ENCODE peak calls at places on chromosomes 1 and 21, in four cellular contexts. K is hepatocyte; V is naive thymus-derived CD4-positive, alpha-beta T cell; X is GM23338. D is an unnamed sample. For H3K27me3, the result is how much of the 10 kb centered on the place peaks cover.

GRCh38 chr1:111618953-111619634 is 495 bp upstream of the RAP1A start:
- DNase-seq in K (no peak), V (no peak), X (peak), D (peak)

GRCh38 chr1:180617769-180618168 is 14.1 kb upstream of the XPR1 start:
- DNase-seq in K (no peak), V (no peak), X (no peak), D (no peak)

GRCh38 chr1:115288799-115289198 is 49.2 kb downstream of the NGF start:
- DNase-seq in K (no peak), V (no peak), X (no peak), D (no peak)

GRCh38 chr1:78289606-78290005 is 201.2 kb upstream of the PTGFR start:
- DNase-seq in K (no peak), V (no peak), X (no peak), D (no peak)

GRCh38 chr1:162081316-162081715 is 11.8 kb downstream of the NOS1AP start:
- DNase-seq in K (no peak), V (no peak), X (no peak), D (no peak)

GRCh38 chr1:5973771-5974170 is 18.5 kb downstream of the NPHP4 start:
- DNase-seq in K (no peak), V (no peak), X (no peak), D (no peak)

GRCh38 chr1:98975113-98975512 is 29.5 kb downstream of the PLPPR5 start:
- DNase-seq in K (no peak), V (no peak), X (no peak), D (no peak)

GRCh38 chr1:64396817-64397216 is 73.1 kb upstream of the CACHD1 start:
- DNase-seq in K (no peak), V (no peak), X (peak), D (no peak)

GRCh38 chr21:44970766-44971671 is 31.2 kb downstream of the SLX9 start:
- DNase-seq in K (no peak), V (no peak), X (no peak), D (no peak)

GRCh38 chr1:85109475-85109874 is 61.2 kb upstream of the MCOLN3 start:
- DNase-seq in K (peak), V (peak), X (peak), D (peak)

GRCh38 chr1:40450491-40451237 is 388 bp downstream of the ZFP69B start:
- DNase-seq in K (peak), V (peak), X (peak), D (peak)

GRCh38 chr1:21334214-21335087 is 44.2 kb upstream of the ECE1 start:
- DNase-seq in K (peak), V (peak), X (peak), D (peak)

GRCh38 chr1:175744833-175745232 is 1.4 kb upstream of the TNR start:
- DNase-seq in K (no peak), V (no peak), X (no peak), D (no peak)

GRCh38 chr1:31295874-31296485 is 608 bp downstream of the SNRNP40 start:
- DNase-seq in K (no peak), V (no peak), X (no peak), D (no peak)

GRCh38 chr1:151547119-151547899 is 7.2 kb downstream of the TUFT1 start:
- DNase-seq in K (peak), V (no peak), X (peak), D (peak)

GRCh38 chr1:201399352-201400126 is 415 bp upstream of the LAD1 start:
- DNase-seq in K (peak), V (no peak), X (peak), D (no peak)

GRCh38 chr1:186532481-186532880 is 71.6 kb upstream of the PDC start:
- DNase-seq in K (no peak), V (no peak), X (no peak), D (no peak)

GRCh38 chr21:41778974-41779600 is 12.2 kb upstream of the RIPK4 start:
- DNase-seq in K (no peak), V (no peak), X (peak), D (no peak)

GRCh38 chr1:153403421-153404085 is 12.7 kb upstream of the S100A8 start:
- DNase-seq in K (no peak), V (no peak), X (no peak), D (no peak)

GRCh38 chr1:205714190-205714905 is 34.0 kb upstream of the SLC45A3 start:
- DNase-seq in K (no peak), V (no peak), X (no peak), D (no peak)

GRCh38 chr1:43619314-43619790 is 30.6 kb upstream of the KDM4A start:
- DNase-seq in K (no peak), V (no peak), X (no peak), D (no peak)

GRCh38 chr1:53661496-53661895 is 77.5 kb downstream of the GLIS1 start:
- DNase-seq in K (no peak), V (no peak), X (no peak), D (no peak)

GRCh38 chr1:91201174-91201573 is 179.3 kb upstream of the ZNF644 start:
- DNase-seq in K (peak), V (no peak), X (no peak), D (no peak)

GRCh38 chr1:27021347-27022031 is 8.8 kb upstream of the TENT5B start:
- DNase-seq in K (no peak), V (no peak), X (no peak), D (no peak)

GRCh38 chr1:209389258-209389657 is 194.3 kb upstream of the CAMK1G start:
- DNase-seq in K (no peak), V (no peak), X (no peak), D (no peak)

GRCh38 chr1:230359992-230360391 is 66.1 kb downstream of the PGBD5 start:
- DNase-seq in K (peak), V (no peak), X (no peak), D (no peak)

GRCh38 chr1:47931395-47931794 is 65.8 kb downstream of the TRABD2B start:
- DNase-seq in K (no peak), V (no peak), X (peak), D (no peak)

GRCh38 chr1:84505167-84506001 is 802 bp upstream of the SPATA1 start:
- DNase-seq in K (peak), V (no peak), X (peak), D (no peak)

GRCh38 chr1:76864383-76864782 is 2.9 kb upstream of the ST6GALNAC5 start:
- DNase-seq in K (no peak), V (no peak), X (peak), D (no peak)

GRCh38 chr1:18069903-18070302 is 37.7 kb upstream of the IGSF21 start:
- DNase-seq in K (no peak), V (peak), X (no peak), D (no peak)

GRCh38 chr1:14679027-14679688 is 80.7 kb downstream of the KAZN start:
- DNase-seq in K (no peak), V (no peak), X (no peak), D (no peak)

GRCh38 chr1:14677291-14677690 is 78.8 kb downstream of the KAZN start:
- DNase-seq in K (no peak), V (no peak), X (no peak), D (no peak)

GRCh38 chr1:14682941-14683340 is 84.5 kb downstream of the KAZN start:
- DNase-seq in K (peak), V (no peak), X (no peak), D (no peak)

GRCh38 chr1:14678011-14678638 is 79.6 kb downstream of the KAZN start:
- DNase-seq in K (no peak), V (no peak), X (no peak), D (no peak)

GRCh38 chr1:14681182-14681581 is 82.7 kb downstream of the KAZN start:
- DNase-seq in K (no peak), V (no peak), X (no peak), D (no peak)
- H3K27me3 ChIP-seq in K (under half), V (under half), X (under half), D (under half)

GRCh38 chr21:33206771-33207290 is 22.9 kb upstream of the IFNAR2 start:
- DNase-seq in K (no peak), V (no peak), X (no peak), D (no peak)

GRCh38 chr21:33201945-33202344 is 27.8 kb upstream of the IFNAR2 start:
- DNase-seq in K (no peak), V (no peak), X (no peak), D (no peak)

GRCh38 chr21:33202464-33203363 is 27.0 kb upstream of the IFNAR2 start:
- DNase-seq in K (no peak), V (no peak), X (no peak), D (no peak)

GRCh38 chr21:33205476-33205875 is 24.3 kb upstream of the IFNAR2 start:
- DNase-seq in K (no peak), V (no peak), X (no peak), D (no peak)

DNA sequence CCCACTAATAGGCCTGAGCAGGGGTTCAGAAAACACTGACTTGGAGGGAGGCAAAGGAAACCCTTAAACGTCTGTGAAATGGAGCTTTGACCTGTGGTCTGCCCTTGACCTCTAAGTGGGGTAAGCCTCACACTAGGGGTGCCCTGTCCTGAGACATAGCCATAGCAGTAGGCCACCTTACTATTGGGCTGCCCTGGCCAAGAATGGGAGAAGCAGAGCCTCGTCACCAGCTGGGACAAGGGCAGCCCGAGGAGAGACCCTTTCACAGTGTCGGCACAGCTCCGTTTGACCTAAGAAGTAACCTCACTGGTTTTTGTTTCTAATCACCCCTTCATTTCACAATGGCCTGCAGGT is 26.4 kb upstream of the IFNAR2 start:
- DNase-seq in K (no peak), V (no peak), X (no peak), D (no peak)
- H3K27ac ChIP-seq in K (peak), V (no peak), X (no peak), D (no peak)

DNA sequence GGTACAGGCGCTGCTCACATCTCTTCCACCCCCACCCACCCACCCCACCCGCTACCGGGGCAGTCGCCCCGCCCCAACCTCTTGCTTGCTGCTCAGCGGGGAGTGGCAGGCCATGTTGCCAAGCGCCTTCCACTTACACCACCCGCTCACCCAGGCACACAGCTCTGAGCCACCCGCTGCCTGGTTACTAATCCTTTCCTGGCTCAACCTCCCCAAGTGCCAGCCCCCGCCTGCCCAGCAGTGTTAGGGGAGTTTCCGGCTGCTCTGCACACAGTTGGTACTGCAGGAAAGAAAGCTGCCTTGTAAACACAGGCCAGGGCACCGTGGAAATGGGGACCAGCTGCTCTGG is 56.2 kb downstream of the LACTBL1 start:
- DNase-seq in K (no peak), V (no peak), X (no peak), D (no peak)
- H3K27me3 ChIP-seq in K (under half), V (under half), X (under half), D (under half)

DNA sequence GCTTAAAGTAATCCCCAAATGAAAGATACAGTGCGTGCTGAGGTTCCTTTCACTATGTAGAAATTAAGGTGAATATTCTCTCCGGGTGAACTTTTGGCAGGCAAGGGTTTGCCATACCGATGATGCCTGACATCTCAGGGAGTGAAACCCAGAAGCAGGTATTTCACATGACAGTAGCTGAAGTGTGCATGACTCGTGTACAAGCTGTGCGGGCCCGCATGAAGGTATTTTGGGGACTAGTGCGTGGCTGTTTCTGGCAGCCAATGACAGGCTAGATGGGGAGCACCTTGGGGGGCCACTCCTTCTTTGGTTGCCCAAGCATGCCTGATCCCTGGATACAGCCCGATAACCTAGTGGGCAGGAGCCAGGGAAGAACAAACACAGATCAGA is 569.0 kb downstream of the SMYD3 start:
- DNase-seq in K (no peak), V (no peak), X (no peak), D (no peak)
- H3K27ac ChIP-seq in K (no peak), V (no peak), X (no peak), D (no peak)